ENCODE peak calls at places on chromosomes 13 and 19, in five cellular contexts. One of them, this sample, is unnamed.

GRCh38 chr13:46345400-46345799 is 41.7 kb downstream of the RUBCNL start:
- DNase-seq in lower leg skin: no peak
- DNase-seq in PC-9: no peak
- DNase-seq in CD8-positive, alpha-beta memory T cell: no peak
- DNase-seq in tibial nerve: peak; percentile 21
- DNase-seq in this sample: no peak

GRCh38 chr13:79043208-79043607 is 362.8 kb downstream of the RBM26 start:
- DNase-seq in tibial nerve: no peak
- DNase-seq in CD8-positive, alpha-beta memory T cell: no peak
- DNase-seq in lower leg skin: no peak
- DNase-seq in PC-9: no peak
- DNase-seq in this sample: no peak

GRCh38 chr13:40120781-40121180 is 465.3 kb downstream of the COG6 start:
- DNase-seq in tibial nerve: no peak
- DNase-seq in PC-9: no peak
- DNase-seq in lower leg skin: no peak
- DNase-seq in CD8-positive, alpha-beta memory T cell: no peak
- DNase-seq in this sample: no peak

GRCh38 chr19:3904233-3904632 is 23.7 kb downstream of the ATCAY start:
- DNase-seq in CD8-positive, alpha-beta memory T cell: no peak
- DNase-seq in PC-9: no peak
- DNase-seq in lower leg skin: no peak
- DNase-seq in tibial nerve: no peak
- DNase-seq in this sample: no peak

GRCh38 chr13:28089065-28089464 is 11.3 kb downstream of the FLT3 start:
- DNase-seq in tibial nerve: no peak
- DNase-seq in PC-9: no peak
- DNase-seq in CD8-positive, alpha-beta memory T cell: no peak
- DNase-seq in lower leg skin: no peak
- DNase-seq in this sample: no peak

GRCh38 chr13:110023729-110024645 is 237.6 kb upstream of the IRS2 start:
- DNase-seq in tibial nerve: no peak
- DNase-seq in PC-9: no peak
- DNase-seq in CD8-positive, alpha-beta memory T cell: no peak
- DNase-seq in lower leg skin: no peak
- DNase-seq in this sample: no peak

GRCh38 chr19:6577410-6578125 is 13.4 kb downstream of the CD70 start:
- DNase-seq in PC-9: no peak
- DNase-seq in lower leg skin: peak; percentile 21
- DNase-seq in tibial nerve: no peak
- DNase-seq in CD8-positive, alpha-beta memory T cell: no peak
- DNase-seq in this sample: no peak

GRCh38 chr13:77330009-77330471 is 3.1 kb upstream of the MYCBP2 start:
- DNase-seq in lower leg skin: no peak
- DNase-seq in PC-9: no peak
- DNase-seq in tibial nerve: no peak
- DNase-seq in CD8-positive, alpha-beta memory T cell: no peak
- DNase-seq in this sample: no peak

GRCh38 chr19:50844296-50844935 is 10.3 kb upstream of the KLK3 start:
- DNase-seq in lower leg skin: peak; percentile 59
- DNase-seq in PC-9: peak; percentile 87
- DNase-seq in tibial nerve: no peak
- DNase-seq in CD8-positive, alpha-beta memory T cell: no peak
- DNase-seq in this sample: no peak

GRCh38 chr13:21957833-21958232 is 287.0 kb downstream of the FGF9 start:
- DNase-seq in lower leg skin: no peak
- DNase-seq in PC-9: no peak
- DNase-seq in tibial nerve: no peak
- DNase-seq in CD8-positive, alpha-beta memory T cell: no peak
- DNase-seq in this sample: no peak

GRCh38 chr13:41505209-41505835 is 48.0 kb downstream of the RGCC start:
- DNase-seq in CD8-positive, alpha-beta memory T cell: no peak
- DNase-seq in tibial nerve: no peak
- DNase-seq in lower leg skin: no peak
- DNase-seq in PC-9: no peak
- DNase-seq in this sample: no peak

GRCh38 chr13:47858042-47858677 is 142.9 kb downstream of the SUCLA2 start:
- DNase-seq in PC-9: no peak
- DNase-seq in CD8-positive, alpha-beta memory T cell: no peak
- DNase-seq in tibial nerve: no peak
- DNase-seq in lower leg skin: no peak
- DNase-seq in this sample: no peak

GRCh38 chr13:31521466-31521865 is 217.9 kb upstream of the RXFP2 start:
- DNase-seq in CD8-positive, alpha-beta memory T cell: no peak
- DNase-seq in tibial nerve: no peak
- DNase-seq in lower leg skin: no peak
- DNase-seq in PC-9: no peak
- DNase-seq in this sample: no peak

GRCh38 chr19:56253737-56254136 is 18.8 kb upstream of the EDDM13 start:
- DNase-seq in tibial nerve: no peak
- DNase-seq in CD8-positive, alpha-beta memory T cell: peak; percentile 20
- DNase-seq in PC-9: no peak
- DNase-seq in lower leg skin: no peak
- DNase-seq in this sample: no peak

GRCh38 chr13:76667551-76667950 is 218.7 kb downstream of the KCTD12 start:
- DNase-seq in lower leg skin: no peak
- DNase-seq in CD8-positive, alpha-beta memory T cell: peak; percentile 37
- DNase-seq in tibial nerve: no peak
- DNase-seq in PC-9: no peak
- DNase-seq in this sample: no peak

GRCh38 chr13:44136693-44137268 is 236.8 kb upstream of the SERP2 start:
- DNase-seq in tibial nerve: no peak
- DNase-seq in CD8-positive, alpha-beta memory T cell: no peak
- DNase-seq in PC-9: no peak
- DNase-seq in lower leg skin: no peak
- DNase-seq in this sample: no peak

GRCh38 chr13:46748300-46748699 is 48.7 kb downstream of the ESD start:
- DNase-seq in tibial nerve: no peak
- DNase-seq in CD8-positive, alpha-beta memory T cell: no peak
- DNase-seq in PC-9: no peak
- DNase-seq in lower leg skin: no peak
- DNase-seq in this sample: no peak

GRCh38 chr19:41868120-41868988 is 8.3 kb downstream of the RPS19 start:
- DNase-seq in CD8-positive, alpha-beta memory T cell: no peak
- DNase-seq in lower leg skin: no peak
- DNase-seq in PC-9: no peak
- DNase-seq in tibial nerve: no peak
- DNase-seq in this sample: peak; percentile 71

GRCh38 chr13:104837756-104838155 is 1697.7 kb downstream of the EFNB2 start:
- DNase-seq in tibial nerve: no peak
- DNase-seq in CD8-positive, alpha-beta memory T cell: no peak
- DNase-seq in lower leg skin: no peak
- DNase-seq in PC-9: no peak
- DNase-seq in this sample: no peak

DNA sequence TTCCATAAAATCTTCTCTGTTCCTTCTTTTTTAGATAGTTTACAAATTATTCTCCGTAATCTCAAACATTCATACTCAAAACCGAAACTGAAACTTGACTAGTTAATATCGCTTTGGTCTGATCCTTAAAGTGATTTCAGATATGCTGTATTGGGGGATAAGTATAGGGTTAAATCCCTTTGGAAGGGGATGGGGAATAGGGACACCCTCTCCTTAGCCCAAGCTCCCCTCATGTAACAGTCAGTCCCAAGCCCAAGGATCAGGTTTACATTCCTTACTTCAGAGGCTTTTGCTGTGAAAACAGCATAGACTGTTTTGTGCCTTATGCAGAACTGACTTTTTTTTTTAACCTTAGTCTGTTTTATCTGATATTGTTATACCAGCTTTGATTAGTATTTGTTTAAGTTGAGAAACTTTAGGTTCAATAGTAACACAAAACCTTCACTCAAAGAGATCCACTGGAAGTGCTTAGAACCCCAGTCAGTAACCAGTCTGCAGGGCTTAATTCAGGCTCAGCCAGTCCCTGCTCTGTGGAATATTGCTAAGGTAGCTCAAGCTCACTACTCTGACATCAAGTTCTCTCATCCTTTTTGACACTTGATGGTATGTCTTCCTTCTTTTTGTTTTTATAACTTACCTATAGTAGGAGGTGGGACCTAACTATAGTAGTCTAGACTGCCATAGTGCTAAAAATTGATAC is 10.5 kb downstream of the CDADC1 start:
- DNase-seq in lower leg skin: no peak
- DNase-seq in tibial nerve: no peak
- DNase-seq in CD8-positive, alpha-beta memory T cell: peak; percentile 27
- DNase-seq in PC-9: no peak
- DNase-seq in this sample: no peak
- H3K4me3 ChIP-seq in lower leg skin: no peak overlapping the region
- H3K4me3 ChIP-seq in tibial nerve: no peak overlapping the region
- H3K4me3 ChIP-seq in CD8-positive, alpha-beta memory T cell: peak overlapping the region; percentile 50
- H3K4me3 ChIP-seq in PC-9: no peak overlapping the region
- H3K4me3 ChIP-seq in this sample: no peak overlapping the region

GRCh38 chr19:28291874-28292273 is 921.1 kb downstream of the UQCRFS1 start:
- DNase-seq in lower leg skin: no peak
- DNase-seq in CD8-positive, alpha-beta memory T cell: no peak
- DNase-seq in PC-9: no peak
- DNase-seq in tibial nerve: no peak
- DNase-seq in this sample: no peak

GRCh38 chr19:28292822-28293500 is 920.0 kb downstream of the UQCRFS1 start:
- DNase-seq in tibial nerve: no peak
- DNase-seq in PC-9: no peak
- DNase-seq in CD8-positive, alpha-beta memory T cell: no peak
- DNase-seq in lower leg skin: no peak
- DNase-seq in this sample: no peak

GRCh38 chr19:28293685-28294084 is 919.3 kb downstream of the UQCRFS1 start:
- DNase-seq in tibial nerve: no peak
- DNase-seq in CD8-positive, alpha-beta memory T cell: no peak
- DNase-seq in PC-9: no peak
- DNase-seq in lower leg skin: no peak
- DNase-seq in this sample: no peak

GRCh38 chr19:28296506-28296905 is 916.4 kb downstream of the UQCRFS1 start:
- DNase-seq in lower leg skin: no peak
- DNase-seq in CD8-positive, alpha-beta memory T cell: no peak
- DNase-seq in tibial nerve: no peak
- DNase-seq in PC-9: no peak
- DNase-seq in this sample: no peak

GRCh38 chr19:28294395-28294794 is 918.6 kb downstream of the UQCRFS1 start:
- DNase-seq in PC-9: no peak
- DNase-seq in CD8-positive, alpha-beta memory T cell: no peak
- DNase-seq in lower leg skin: no peak
- DNase-seq in tibial nerve: no peak
- DNase-seq in this sample: no peak
- H3K4me3 ChIP-seq in PC-9: no peak overlapping the region
- H3K4me3 ChIP-seq in CD8-positive, alpha-beta memory T cell: no peak overlapping the region
- H3K4me3 ChIP-seq in lower leg skin: no peak overlapping the region
- H3K4me3 ChIP-seq in tibial nerve: no peak overlapping the region
- H3K4me3 ChIP-seq in this sample: no peak overlapping the region

GRCh38 chr13:24167666-24168391 is 7.3 kb downstream of the SPATA13 start:
- DNase-seq in CD8-positive, alpha-beta memory T cell: no peak
- DNase-seq in PC-9: no peak
- DNase-seq in tibial nerve: no peak
- DNase-seq in lower leg skin: no peak
- DNase-seq in this sample: no peak
- H3K4me3 ChIP-seq in CD8-positive, alpha-beta memory T cell: no peak overlapping the region
- H3K4me3 ChIP-seq in PC-9: no peak overlapping the region
- H3K4me3 ChIP-seq in tibial nerve: no peak overlapping the region
- H3K4me3 ChIP-seq in lower leg skin: no peak overlapping the region
- H3K4me3 ChIP-seq in this sample: no peak overlapping the region

GRCh38 chr19:38792250-38793111 is 3.5 kb downstream of the LGALS7B start:
- DNase-seq in CD8-positive, alpha-beta memory T cell: peak; percentile 31
- DNase-seq in lower leg skin: peak; percentile 92
- DNase-seq in tibial nerve: no peak
- DNase-seq in PC-9: no peak
- DNase-seq in this sample: peak; percentile 44
- H3K4me3 ChIP-seq in CD8-positive, alpha-beta memory T cell: no peak overlapping the region
- H3K4me3 ChIP-seq in lower leg skin: no peak overlapping the region
- H3K4me3 ChIP-seq in tibial nerve: no peak overlapping the region
- H3K4me3 ChIP-seq in PC-9: no peak overlapping the region
- H3K4me3 ChIP-seq in this sample: no peak overlapping the region

DNA sequence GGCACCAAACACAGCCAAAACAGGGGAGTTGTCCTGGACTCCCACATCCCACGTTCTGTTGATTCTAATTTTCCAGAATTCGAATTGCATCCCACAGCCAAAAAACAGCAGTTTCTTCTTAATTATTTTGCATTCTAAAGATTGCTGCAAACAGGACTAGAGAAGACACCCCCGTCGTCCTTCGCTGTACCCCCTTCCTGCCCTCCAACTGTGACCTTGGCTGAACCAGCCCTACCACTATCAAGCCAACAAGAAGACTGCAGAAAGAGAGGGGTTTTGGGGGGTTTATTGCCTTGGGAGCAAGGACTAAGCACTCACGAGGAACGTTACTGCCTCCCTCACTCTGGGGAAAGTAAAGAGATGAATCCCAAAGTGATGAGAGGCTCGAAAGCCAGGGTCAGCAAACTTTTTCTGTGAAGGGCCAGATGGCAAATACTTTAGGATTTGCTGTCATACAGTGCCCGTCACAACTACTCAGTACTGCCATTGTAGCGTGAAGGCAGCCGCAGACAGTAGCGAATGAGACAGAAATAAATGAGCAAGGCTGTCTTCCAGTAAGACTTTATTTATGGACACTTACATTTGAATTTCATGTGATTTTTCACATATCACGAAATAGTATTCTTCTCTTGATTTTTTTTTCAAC is 32.5 kb upstream of the KATNAL1 start:
- DNase-seq in tibial nerve: no peak
- DNase-seq in lower leg skin: no peak
- DNase-seq in CD8-positive, alpha-beta memory T cell: no peak
- DNase-seq in PC-9: no peak
- DNase-seq in this sample: no peak
- H3K4me3 ChIP-seq in tibial nerve: no peak overlapping the region
- H3K4me3 ChIP-seq in lower leg skin: no peak overlapping the region
- H3K4me3 ChIP-seq in CD8-positive, alpha-beta memory T cell: no peak overlapping the region
- H3K4me3 ChIP-seq in PC-9: no peak overlapping the region
- H3K4me3 ChIP-seq in this sample: no peak overlapping the region

This sample was measured in lung.